ENCODE peak calls at places on chromosome 22, in ten cellular contexts. Y is ascending aorta; L is mesenchymal stem cell; A is spleen; M is endodermal cell; H is kidney epithelial cell; C is CD4-positive, alpha-beta memory T cell; R is HAP-1; O is pancreas; U is right cardiac atrium. S is an unnamed sample. For H3K27me3, the result is how much of the 10 kb centered on the place peaks cover.

GRCh38 chr22:49658902-49659280 is 168.8 kb downstream of the BRD1 start:
- DNase-seq in O (no peak), C (no peak), U (no peak), Y (peak), A (peak), H (no peak), R (no peak), L (no peak), M (peak), S (no peak)

GRCh38 chr22:37860796-37861421 is 11.7 kb downstream of the EIF3L start:
- DNase-seq in H (no peak), R (no peak), U (no peak), C (no peak), A (no peak), L (peak), Y (no peak), M (no peak), O (peak), S (no peak)

GRCh38 chr22:44266811-44267760 is 45.7 kb downstream of the SHISAL1 start:
- DNase-seq in C (no peak), U (no peak), L (no peak), R (no peak), Y (no peak), A (peak), O (no peak), H (no peak), M (no peak), S (no peak)

GRCh38 chr22:49017769-49018330 is 809.8 kb downstream of the BRD1 start:
- DNase-seq in L (no peak), U (no peak), O (no peak), M (peak), Y (no peak), C (no peak), H (no peak), A (peak), R (no peak), S (no peak)

GRCh38 chr22:49040754-49041467 is 786.8 kb downstream of the BRD1 start:
- DNase-seq in O (no peak), Y (no peak), R (no peak), H (no peak), L (no peak), M (no peak), C (no peak), U (no peak), A (no peak), S (no peak)

GRCh38 chr22:45042263-45042662 is 32.5 kb upstream of the PHF21B start:
- DNase-seq in O (no peak), R (no peak), H (no peak), M (no peak), Y (no peak), C (no peak), L (no peak), A (no peak), U (no peak), S (no peak)

GRCh38 chr22:41687901-41688364 is 734 bp downstream of the SNU13 start:
- DNase-seq in C (no peak), M (peak), L (peak), R (no peak), H (no peak), O (no peak), Y (no peak), A (peak), U (peak), S (no peak)

GRCh38 chr22:41524809-41525449 is 19.3 kb downstream of the POLR3H start:
- DNase-seq in O (no peak), H (no peak), M (peak), L (no peak), R (no peak), Y (peak), A (peak), U (no peak), C (peak), S (no peak)

GRCh38 chr22:44884968-44885805 is 124.6 kb downstream of the PHF21B start:
- DNase-seq in C (no peak), H (no peak), Y (peak), A (peak), U (no peak), M (peak), R (no peak), O (no peak), L (no peak), S (no peak)

GRCh38 chr22:30175743-30176288 is 70.7 kb downstream of the LIF start:
- DNase-seq in Y (no peak), C (no peak), L (no peak), A (no peak), U (no peak), R (no peak), H (no peak), M (no peak), O (no peak), S (no peak)

GRCh38 chr22:38467904-38468760 is at the start of gene KDELR3:
- DNase-seq in U (peak), O (peak), C (no peak), L (peak), M (peak), H (no peak), A (peak), R (no peak), Y (peak), S (no peak)

GRCh38 chr22:47836957-47837356 is 1074.5 kb downstream of the TBC1D22A start:
- DNase-seq in M (no peak), O (no peak), H (peak), C (no peak), A (no peak), Y (no peak), R (no peak), U (no peak), L (no peak), S (no peak)

GRCh38 chr22:19931514-19931913 is 10.1 kb upstream of the COMT start:
- DNase-seq in A (no peak), L (no peak), Y (no peak), O (no peak), R (peak), M (no peak), H (no peak), C (no peak), U (no peak), S (no peak)

GRCh38 chr22:39252461-39253391 is 7.9 kb upstream of the PDGFB start:
- DNase-seq in Y (no peak), C (no peak), O (no peak), A (no peak), M (no peak), L (no peak), H (no peak), U (no peak), R (no peak), S (no peak)

GRCh38 chr22:38347944-38348750 is 30.9 kb upstream of the CSNK1E start:
- DNase-seq in O (no peak), L (no peak), A (peak), U (no peak), Y (peak), M (peak), R (no peak), H (peak), C (no peak), S (no peak)

GRCh38 chr22:48039326-48039725 is 1276.9 kb downstream of the TBC1D22A start:
- DNase-seq in M (no peak), H (no peak), R (no peak), C (no peak), U (no peak), O (no peak), A (no peak), Y (no peak), L (no peak), S (no peak)

GRCh38 chr22:30857791-30858190 is 110.8 kb downstream of the MORC2 start:
- DNase-seq in U (no peak), Y (peak), R (no peak), C (no peak), A (no peak), O (no peak), L (no peak), M (no peak), H (no peak), S (no peak)

GRCh38 chr22:26904483-26904882 is 247.1 kb downstream of the MIAT start:
- DNase-seq in O (no peak), L (no peak), U (no peak), M (peak), R (no peak), A (no peak), Y (no peak), H (no peak), C (no peak), S (no peak)

GRCh38 chr22:42436402-42436801 is 4.2 kb upstream of the NFAM1 start:
- DNase-seq in Y (no peak), H (no peak), M (peak), U (no peak), L (no peak), C (no peak), O (no peak), A (no peak), R (no peak), S (no peak)

GRCh38 chr22:25564979-25565677 is 653 bp downstream of the GRK3 start:
- DNase-seq in O (peak), Y (no peak), H (no peak), A (peak), U (peak), L (peak), C (no peak), M (peak), R (no peak), S (peak)

GRCh38 chr22:22432479-22432878 is 76.1 kb downstream of the ZNF280B start:
- DNase-seq in H (no peak), O (no peak), R (no peak), U (no peak), A (no peak), Y (no peak), L (no peak), C (no peak), M (no peak), S (no peak)

GRCh38 chr22:22429374-22430108 is 79.0 kb downstream of the ZNF280B start:
- DNase-seq in M (no peak), H (no peak), O (no peak), A (no peak), Y (no peak), R (no peak), C (no peak), U (no peak), L (no peak), S (no peak)

GRCh38 chr22:22431271-22432220 is 77.0 kb downstream of the ZNF280B start:
- DNase-seq in A (peak), U (peak), O (peak), R (peak), H (peak), M (peak), C (peak), Y (no peak), L (peak), S (peak)

GRCh38 chr22:22433770-22434169 is 74.8 kb downstream of the ZNF280B start:
- DNase-seq in O (no peak), H (no peak), A (no peak), C (no peak), Y (no peak), L (no peak), R (no peak), M (no peak), U (no peak), S (no peak)

GRCh38 chr22:22432937-22433336 is 75.6 kb downstream of the ZNF280B start:
- DNase-seq in Y (no peak), U (no peak), O (no peak), R (no peak), C (no peak), L (no peak), H (no peak), M (no peak), A (no peak), S (no peak)
- H3K27me3 ChIP-seq in Y (under half), U (under half), O (under half), R (under half), C (under half), L (half or more), H (under half), M (half or more), A (under half), S (under half)

GRCh38 chr22:22408269-22408668 is 100.3 kb downstream of the ZNF280B start:
- DNase-seq in L (no peak), M (no peak), U (no peak), C (no peak), R (no peak), A (no peak), Y (no peak), H (no peak), O (no peak), S (no peak)

GRCh38 chr22:22408731-22409696 is 99.5 kb downstream of the ZNF280B start:
- DNase-seq in Y (no peak), C (no peak), M (peak), R (peak), O (no peak), L (peak), U (no peak), H (no peak), A (no peak), S (peak)

GRCh38 chr22:22414266-22414665 is 94.3 kb downstream of the ZNF280B start:
- DNase-seq in U (no peak), H (no peak), A (no peak), R (no peak), Y (no peak), M (no peak), L (no peak), C (no peak), O (no peak), S (no peak)

GRCh38 chr22:22410121-22410520 is 98.4 kb downstream of the ZNF280B start:
- DNase-seq in A (peak), Y (no peak), U (peak), C (no peak), R (no peak), H (no peak), O (no peak), M (no peak), L (no peak), S (no peak)

DNA sequence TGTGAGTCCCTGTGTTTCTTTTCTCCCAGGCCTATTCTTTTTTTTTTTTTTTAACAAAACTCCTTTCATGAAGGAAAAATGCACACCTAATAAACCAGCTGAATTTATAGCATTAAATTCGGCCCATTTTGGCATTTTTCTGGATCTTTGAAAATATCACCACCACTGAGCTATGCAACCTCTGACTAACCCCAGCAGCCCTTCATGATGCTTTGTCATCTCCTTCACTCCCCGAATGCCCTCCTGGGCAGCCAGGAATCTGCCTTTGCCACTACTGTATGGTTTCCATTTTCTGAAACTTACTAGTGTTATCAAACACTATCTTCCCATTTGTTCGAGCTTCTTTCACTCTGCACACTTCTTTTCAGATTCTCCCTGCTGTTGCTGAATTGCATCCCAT is 97.9 kb downstream of the ZNF280B start:
- DNase-seq in H (no peak), Y (no peak), A (no peak), C (no peak), U (no peak), R (no peak), M (no peak), O (no peak), L (no peak), S (no peak)
- H3K27me3 ChIP-seq in H (under half), Y (under half), A (under half), C (under half), U (under half), R (under half), M (half or more), O (under half), L (half or more), S (half or more)

GRCh38 chr22:36817429-36817783 is 571 bp upstream of the PVALB start:
- DNase-seq in H (no peak), U (no peak), O (no peak), A (no peak), C (no peak), L (no peak), R (no peak), Y (no peak), M (peak), S (no peak)

GRCh38 chr22:36816635-36817428 is at the start of gene PVALB:
- DNase-seq in C (no peak), L (peak), Y (no peak), U (peak), M (peak), A (no peak), H (no peak), R (no peak), O (no peak), S (no peak)

GRCh38 chr22:36816338-36816634 is 549 bp downstream of the PVALB start:
- DNase-seq in A (no peak), M (peak), Y (no peak), U (no peak), H (no peak), R (no peak), O (no peak), C (no peak), L (no peak), S (no peak)

GRCh38 chr22:36818010-36818642 is 1.3 kb upstream of the PVALB start:
- DNase-seq in M (no peak), C (no peak), H (no peak), U (no peak), O (no peak), R (no peak), Y (no peak), A (no peak), L (no peak), S (no peak)

GRCh38 chr22:36819112-36819511 is 2.3 kb upstream of the PVALB start:
- DNase-seq in O (no peak), C (no peak), H (no peak), R (no peak), U (no peak), Y (no peak), A (no peak), M (peak), L (no peak), S (no peak)
- H3K27me3 ChIP-seq in O (under half), C (under half), H (half or more), R (half or more), U (under half), Y (under half), A (under half), M (half or more), L (half or more), S (under half)

GRCh38 chr22:46589141-46589748 is 30.9 kb upstream of the GRAMD4 start:
- DNase-seq in L (no peak), H (no peak), U (no peak), A (no peak), M (peak), R (no peak), O (no peak), C (no peak), Y (no peak), S (no peak)

GRCh38 chr22:46588279-46589140 is 31.7 kb upstream of the GRAMD4 start:
- DNase-seq in O (no peak), U (no peak), M (peak), R (no peak), Y (no peak), A (peak), H (no peak), C (no peak), L (no peak), S (no peak)

GRCh38 chr22:46587067-46587471 is 33.1 kb upstream of the GRAMD4 start:
- DNase-seq in A (peak), Y (no peak), R (no peak), U (no peak), C (no peak), L (no peak), O (no peak), M (no peak), H (no peak), S (no peak)

GRCh38 chr22:46586531-46587011 is 33.6 kb upstream of the GRAMD4 start:
- DNase-seq in U (peak), M (no peak), A (peak), Y (no peak), L (no peak), C (no peak), O (no peak), R (no peak), H (no peak), S (no peak)

DNA sequence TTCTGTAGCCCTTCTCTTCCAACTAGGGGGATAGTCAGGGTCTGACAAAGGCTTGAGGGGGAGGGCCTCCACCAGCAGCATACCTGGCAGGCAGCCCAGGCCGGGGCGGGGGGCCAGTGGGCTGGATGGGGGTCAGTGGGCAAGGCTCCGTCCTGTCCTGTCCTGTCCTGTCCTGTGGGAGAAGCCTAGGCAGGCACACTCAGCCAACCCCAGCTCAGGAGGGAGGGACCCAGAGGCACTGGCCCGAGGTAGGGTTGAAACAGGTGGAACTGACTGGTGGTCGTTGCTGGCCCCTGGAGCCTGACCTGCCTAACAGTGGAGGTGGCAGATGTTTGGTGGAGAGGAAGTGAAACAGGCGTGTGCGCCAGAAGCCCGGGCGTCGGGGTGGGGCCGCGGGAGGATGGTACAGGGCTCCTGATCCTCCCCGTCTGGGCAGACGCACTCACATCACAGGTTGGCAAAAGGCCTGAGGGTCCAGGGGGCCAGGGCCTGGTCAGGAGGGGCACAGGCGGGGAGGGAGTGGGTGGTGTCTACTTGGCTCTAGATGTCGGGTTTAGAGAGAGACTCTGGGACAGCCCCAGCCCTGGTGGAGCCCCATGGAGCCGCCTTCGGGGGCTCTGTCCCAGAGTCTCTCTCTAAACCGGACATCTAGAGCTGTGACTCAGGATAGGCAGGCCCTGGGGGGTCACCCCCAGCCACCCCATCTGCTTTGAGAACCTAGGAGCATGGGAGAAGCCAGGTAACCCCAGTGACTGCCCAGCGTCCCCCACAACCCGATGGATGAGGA is 32.5 kb upstream of the GRAMD4 start:
- DNase-seq in C (no peak), M (peak), O (no peak), H (no peak), A (peak), U (no peak), Y (no peak), R (no peak), L (no peak), S (no peak)
- H3K27me3 ChIP-seq in C (under half), M (under half), O (under half), H (under half), A (under half), U (under half), Y (under half), R (under half), L (under half), S (under half)

GRCh38 chr22:17583151-17583550 is 19.9 kb downstream of the SLC25A18 start:
- DNase-seq in Y (no peak), A (peak), C (no peak), M (no peak), R (no peak), H (no peak), O (no peak), U (no peak), L (no peak), S (no peak)

GRCh38 chr22:17581056-17581455 is 17.8 kb downstream of the SLC25A18 start:
- DNase-seq in H (no peak), O (no peak), C (no peak), A (no peak), U (no peak), Y (no peak), M (no peak), L (no peak), R (no peak), S (no peak)

GRCh38 chr22:17580461-17581031 is 17.2 kb downstream of the SLC25A18 start:
- DNase-seq in U (peak), O (no peak), C (no peak), M (peak), L (no peak), H (no peak), Y (no peak), A (no peak), R (no peak), S (no peak)

GRCh38 chr22:17579535-17579981 is 16.3 kb downstream of the SLC25A18 start:
- DNase-seq in O (no peak), M (no peak), H (no peak), U (no peak), R (no peak), L (no peak), Y (no peak), C (no peak), A (no peak), S (no peak)

DNA sequence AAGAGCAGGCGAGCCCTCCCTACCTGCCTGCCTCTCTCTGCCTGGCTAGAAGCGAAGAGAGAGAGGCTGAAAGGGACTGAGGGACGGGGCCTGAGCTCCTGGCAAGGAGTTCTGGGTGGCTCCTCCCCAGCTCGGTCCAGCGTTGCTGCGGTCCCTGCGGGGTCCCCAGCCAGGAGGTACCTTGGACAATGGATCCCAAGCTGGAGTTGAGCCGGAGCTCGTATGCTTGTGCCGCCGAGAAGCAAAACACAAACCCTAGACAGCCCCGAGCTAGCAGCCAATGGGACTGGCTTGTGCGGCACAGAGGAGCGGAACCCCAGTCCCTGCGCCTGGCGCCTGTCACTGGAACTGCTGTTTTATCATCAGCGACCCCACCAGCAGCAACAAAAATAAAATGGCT is 18.3 kb downstream of the SLC25A18 start:
- DNase-seq in L (no peak), H (no peak), O (no peak), M (no peak), R (no peak), Y (no peak), A (no peak), U (no peak), C (no peak), S (no peak)
- H3K27me3 ChIP-seq in L (under half), H (under half), O (under half), M (under half), R (under half), Y (under half), A (under half), U (under half), C (under half), S (under half)